ENCODE peak calls at places on chromosomes 6 and 20, in ten cellular contexts. W is NCI-H460; L is hepatocyte; Z is G401; Y is M059J; H is uterus; I is CD4-positive, alpha-beta T cell; D is ureter; F is GM13977; C is GM04504. N is an unnamed sample.

GRCh38 chr20:62193079-62194025 is 10.5 kb downstream of the MTG2 start:
- DNase-seq in D (no peak), I (no peak), W (no peak), F (no peak), Z (peak), L (no peak), Y (no peak), H (no peak), C (no peak), N (no peak)

GRCh38 chr6:53605543-53606235 is 59.9 kb downstream of the KLHL31 start:
- DNase-seq in D (no peak), L (no peak), C (no peak), Z (no peak), I (no peak), Y (no peak), H (no peak), F (no peak), W (no peak), N (peak)

GRCh38 chr20:47276856-47277541 is 79.5 kb downstream of the ZMYND8 start:
- DNase-seq in W (no peak), D (peak), F (no peak), I (no peak), H (peak), C (no peak), Z (no peak), L (no peak), Y (peak), N (no peak)

GRCh38 chr6:5550631-5551030 is 289.3 kb downstream of the FARS2 start:
- DNase-seq in I (no peak), H (no peak), C (no peak), Y (peak), D (no peak), F (no peak), L (no peak), W (no peak), Z (no peak), N (no peak)

GRCh38 chr6:169070506-169071176 is 183.0 kb downstream of the THBS2 start:
- DNase-seq in W (peak), H (peak), D (peak), Y (peak), Z (peak), F (no peak), C (peak), L (peak), I (no peak), N (peak)

GRCh38 chr20:44014807-44015732 is 100.4 kb downstream of the TOX2 start:
- DNase-seq in Y (no peak), D (no peak), W (no peak), L (peak), C (no peak), I (no peak), H (no peak), F (no peak), Z (peak), N (no peak)

GRCh38 chr6:24228681-24229255 is 102.8 kb downstream of the NRSN1 start:
- DNase-seq in D (no peak), Z (no peak), H (no peak), Y (peak), I (no peak), F (no peak), W (no peak), L (no peak), C (peak), N (no peak)

GRCh38 chr6:168035098-168035660 is 37.7 kb downstream of the KIF25 start:
- DNase-seq in F (no peak), W (peak), L (peak), H (peak), Z (peak), I (no peak), Y (no peak), D (peak), C (peak), N (no peak)

GRCh38 chr6:57193177-57193576 is 21.1 kb downstream of the BAG2 start:
- DNase-seq in W (no peak), L (no peak), C (no peak), Z (no peak), D (no peak), I (no peak), Y (no peak), F (no peak), H (no peak), N (no peak)

GRCh38 chr6:3438190-3439167 is 18.4 kb downstream of the SLC22A23 start:
- DNase-seq in F (no peak), C (peak), I (no peak), Z (no peak), L (peak), D (no peak), W (peak), Y (peak), H (no peak), N (no peak)

GRCh38 chr6:2578729-2579128 is 172.0 kb downstream of the MYLK4 start:
- DNase-seq in L (no peak), F (no peak), Z (no peak), Y (peak), W (no peak), C (no peak), D (no peak), H (no peak), I (no peak), N (peak)

GRCh38 chr6:14766595-14766994 is 479.3 kb upstream of the JARID2 start:
- DNase-seq in Z (no peak), F (no peak), Y (no peak), D (no peak), C (peak), L (no peak), W (no peak), I (no peak), H (no peak), N (no peak)

GRCh38 chr6:133467231-133467981 is 226.2 kb downstream of the EYA4 start:
- DNase-seq in I (no peak), L (no peak), F (no peak), W (no peak), H (no peak), D (no peak), Y (peak), Z (no peak), C (no peak), N (no peak)

GRCh38 chr6:144277174-144277573 is 8.0 kb upstream of the UTRN start:
- DNase-seq in H (no peak), C (no peak), F (no peak), Y (no peak), I (no peak), D (no peak), W (no peak), Z (no peak), L (no peak), N (no peak)

GRCh38 chr6:168015492-168016175 is 18.2 kb downstream of the KIF25 start:
- DNase-seq in F (no peak), D (peak), Y (no peak), L (no peak), C (no peak), H (no peak), W (no peak), Z (no peak), I (no peak), N (no peak)

GRCh38 chr6:71124340-71124739 is 164.3 kb upstream of the OGFRL1 start:
- DNase-seq in H (no peak), C (no peak), L (no peak), F (no peak), Z (no peak), Y (no peak), W (no peak), D (no peak), I (no peak), N (no peak)

GRCh38 chr6:70180904-70181599 is 121.8 kb downstream of the COL9A1 start:
- DNase-seq in Z (no peak), C (no peak), F (peak), H (no peak), D (no peak), Y (no peak), W (no peak), L (no peak), I (no peak), N (no peak)

GRCh38 chr6:89669002-89669401 is 30.5 kb upstream of the LYRM2 start:
- DNase-seq in C (no peak), W (no peak), D (no peak), I (no peak), L (no peak), Z (no peak), F (no peak), H (no peak), Y (no peak), N (no peak)

GRCh38 chr6:1402868-1403267 is 13.5 kb downstream of the FOXF2 start:
- DNase-seq in Y (no peak), D (no peak), Z (no peak), C (no peak), F (no peak), I (no peak), L (no peak), H (no peak), W (no peak), N (no peak)

GRCh38 chr20:25864986-25865714 is 168.5 kb upstream of the ZNF337 start:
- DNase-seq in D (peak), Z (peak), F (no peak), H (no peak), Y (no peak), W (no peak), C (no peak), L (no peak), I (no peak), N (no peak)

GRCh38 chr20:57450931-57451330 is 59.7 kb downstream of the RBM38 start:
- DNase-seq in Y (no peak), Z (no peak), H (no peak), W (no peak), L (no peak), F (no peak), I (no peak), C (no peak), D (no peak), N (no peak)

GRCh38 chr6:157455731-157456523 is 74.9 kb downstream of the ZDHHC14 start:
- DNase-seq in F (no peak), Y (no peak), C (no peak), I (no peak), H (no peak), D (no peak), Z (no peak), W (no peak), L (no peak), N (no peak)

GRCh38 chr6:108660251-108660650 is 99.5 kb downstream of the FOXO3 start:
- DNase-seq in L (no peak), D (no peak), W (no peak), Y (no peak), F (no peak), C (no peak), H (no peak), Z (no peak), I (no peak), N (no peak)

GRCh38 chr6:138525355-138525754 is 26.1 kb upstream of the NHSL1 start:
- DNase-seq in Z (no peak), I (no peak), C (no peak), F (no peak), D (no peak), H (no peak), Y (no peak), W (no peak), L (no peak), N (no peak)

GRCh38 chr6:69362209-69362608 is 434.6 kb downstream of the LMBRD1 start:
- DNase-seq in W (no peak), D (no peak), I (no peak), F (no peak), C (no peak), H (no peak), Y (no peak), Z (no peak), L (no peak), N (no peak)

GRCh38 chr6:136178749-136179148 is 71.4 kb downstream of the MTFR2 start:
- DNase-seq in F (no peak), W (no peak), I (no peak), H (no peak), D (no peak), Z (no peak), C (no peak), Y (no peak), L (no peak), N (no peak)

GRCh38 chr6:39907871-39908575 is 26.2 kb downstream of the MOCS1 start:
- DNase-seq in F (no peak), W (no peak), L (no peak), I (no peak), C (no peak), Y (no peak), Z (no peak), D (no peak), H (no peak), N (no peak)

GRCh38 chr6:152952866-152953509 is 29.9 kb downstream of the FBXO5 start:
- DNase-seq in W (peak), L (peak), H (no peak), Y (peak), D (no peak), Z (peak), C (no peak), I (no peak), F (peak), N (no peak)

GRCh38 chr6:132007474-132008190 is 56.5 kb upstream of the CCN2 start:
- DNase-seq in D (no peak), I (no peak), H (no peak), Y (no peak), C (no peak), F (no peak), Z (no peak), L (no peak), W (peak), N (peak)

GRCh38 chr20:9565910-9566550 is 51.6 kb downstream of the LAMP5 start:
- DNase-seq in L (no peak), C (no peak), Z (peak), F (no peak), D (no peak), Y (no peak), H (no peak), I (no peak), W (no peak), N (no peak)

GRCh38 chr6:57221191-57221935 is 744 bp downstream of the RAB23 start:
- DNase-seq in I (peak), L (peak), C (peak), H (peak), Y (peak), F (peak), Z (peak), D (peak), W (no peak), N (no peak)

GRCh38 chr20:62860924-62861691 is 514 bp downstream of the TCFL5 start:
- DNase-seq in C (no peak), W (no peak), D (no peak), Y (peak), I (peak), Z (no peak), L (peak), H (peak), F (peak), N (no peak)

GRCh38 chr6:11144393-11144829 is 32.9 kb upstream of the ERVFRD-1 start:
- DNase-seq in Y (peak), C (peak), H (peak), I (peak), W (peak), L (peak), D (peak), Z (peak), F (peak), N (peak)

GRCh38 chr20:45010399-45010828 is 44.1 kb downstream of the STK4 start:
- DNase-seq in Z (no peak), D (no peak), I (no peak), C (no peak), H (no peak), F (no peak), L (no peak), W (no peak), Y (peak), N (peak)

GRCh38 chr6:140043357-140043756 is 668.9 kb upstream of the CITED2 start:
- DNase-seq in L (peak), C (peak), I (no peak), Y (peak), W (peak), F (no peak), H (no peak), Z (no peak), D (no peak), N (peak)